ENCODE peak calls at places on chromosome 18, in four cellular contexts. O is K562, K is HepG2, W is GM12878. F is an unnamed sample.

GRCh38 chr18:76459687-76460350 is 35.2 kb downstream of the ZNF516 start:
- DNase-seq in K (no peak), O (no peak), W (no peak), F (no peak)

GRCh38 chr18:79955302-79956075 is 4.0 kb upstream of the SLC66A2 start:
- DNase-seq in O (no peak), W (no peak), K (no peak), F (no peak)

GRCh38 chr18:49021433-49022129 is 70.8 kb upstream of the SMAD7 start:
- DNase-seq in K (peak; percentile 82), O (peak; percentile 38), W (peak; percentile 15), F (peak; percentile 86)

GRCh38 chr18:80252136-80252535 is 4.8 kb upstream of the PARD6G start:
- DNase-seq in O (no peak), W (no peak), K (no peak), F (no peak)

GRCh38 chr18:77131652-77132368 is 773 bp downstream of the MBP start:
- DNase-seq in W (no peak), O (no peak), K (no peak), F (peak; percentile 39)

GRCh38 chr18:379665-380356 is 112.0 kb upstream of the THOC1 start:
- DNase-seq in W (no peak), K (no peak), O (no peak), F (no peak)

GRCh38 chr18:31230495-31230894 is 67.8 kb upstream of the DSC1 start:
- DNase-seq in W (peak; percentile 52), O (no peak), K (peak; percentile 89), F (no peak)

GRCh38 chr18:28124239-28125029 is 52.5 kb downstream of the CDH2 start:
- DNase-seq in W (no peak), O (no peak), K (no peak), F (no peak)

GRCh38 chr18:77133920-77134496 is 1.4 kb upstream of the MBP start:
- DNase-seq in O (no peak), W (no peak), K (peak; percentile 20), F (no peak)

GRCh38 chr18:56738184-56738583 is 87.0 kb downstream of the WDR7 start:
- DNase-seq in W (no peak), K (no peak), O (no peak), F (no peak)

GRCh38 chr18:6013101-6013790 is 117.9 kb upstream of the TMEM200C start:
- DNase-seq in K (no peak), O (no peak), W (no peak), F (no peak)

GRCh38 chr18:41647914-41648313 is 307.1 kb upstream of the PIK3C3 start:
- DNase-seq in K (no peak), O (no peak), W (no peak), F (no peak)

GRCh38 chr18:23684515-23685197 is 4.6 kb upstream of the LAMA3 start:
- DNase-seq in K (peak; percentile 47), O (no peak), W (no peak), F (no peak)

GRCh38 chr18:29028560-29028959 is 851.6 kb upstream of the CDH2 start:
- DNase-seq in W (no peak), K (no peak), O (no peak), F (no peak)

GRCh38 chr18:23523429-23524212 is 20.3 kb downstream of the RMC1 start:
- DNase-seq in O (no peak), K (no peak), W (peak; percentile 16), F (no peak)

GRCh38 chr18:76426738-76427305 is 68.2 kb downstream of the ZNF516 start:
- DNase-seq in W (no peak), O (peak; percentile 67), K (peak; percentile 14), F (peak; percentile 87)

GRCh38 chr18:22632191-22632590 is 214.5 kb upstream of the CTAGE1 start:
- DNase-seq in W (no peak), K (no peak), O (no peak), F (no peak)

GRCh38 chr18:13893418-13893760 is 21.9 kb downstream of the MC2R start:
- DNase-seq in W (peak; percentile 63), K (no peak), O (no peak), F (no peak)

GRCh38 chr18:13871701-13872100 is 43.6 kb downstream of the MC2R start:
- DNase-seq in O (no peak), W (no peak), K (no peak), F (no peak)

GRCh38 chr18:47100214-47100831 is 50.0 kb downstream of the HDHD2 start:
- DNase-seq in O (peak; percentile 51), W (no peak), K (peak; percentile 44), F (peak; percentile 79)
- TF ChIP-seq SP1 in O (no peak), W (no peak), K (no peak), F (no peak)

DNA sequence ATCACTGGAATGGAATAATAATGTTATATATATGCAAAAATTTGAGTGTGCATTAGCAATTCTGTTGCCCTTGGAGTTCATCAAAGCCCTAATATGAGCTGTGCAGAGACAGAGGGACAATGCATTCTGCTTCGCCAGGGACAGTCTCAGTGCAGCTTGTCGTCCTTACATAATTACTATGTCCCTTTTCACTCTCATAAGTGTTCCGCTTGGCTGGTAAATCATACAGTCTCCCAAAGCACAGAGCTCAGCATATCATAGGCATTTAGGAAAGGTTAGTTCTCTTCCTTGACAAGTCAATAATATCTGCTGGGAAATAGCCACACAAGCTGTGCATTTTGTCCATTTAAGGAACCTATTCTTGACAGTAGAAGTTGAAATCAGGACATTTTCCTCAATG is 30.7 kb downstream of the MAPK4 start:
- DNase-seq in W (no peak), O (no peak), K (no peak), F (no peak)
- TF ChIP-seq NR2C2 in W (no peak), O (no peak), K (no peak), F (no peak)

DNA sequence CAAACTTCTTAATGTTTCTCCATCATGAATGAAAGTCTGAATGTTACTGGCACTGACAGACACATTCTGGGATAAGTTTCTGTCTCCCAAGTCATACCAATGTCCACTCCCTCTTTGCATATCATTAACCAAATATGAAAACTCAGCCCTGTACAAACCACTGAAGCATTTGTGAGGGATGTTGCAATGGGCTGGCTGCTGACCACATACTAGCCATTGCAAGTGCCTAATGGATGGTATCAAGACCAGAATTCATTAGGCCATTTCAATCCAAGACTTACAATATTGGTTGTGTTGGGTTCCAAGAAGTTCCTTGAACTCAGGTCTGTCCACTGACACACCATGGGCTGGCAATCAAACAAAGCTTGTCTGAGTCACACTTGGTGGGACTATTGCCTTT is 73.8 kb downstream of the CBLN2 start:
- DNase-seq in W (no peak), O (no peak), K (no peak), F (no peak)
- TF ChIP-seq SP1 in W (no peak), O (no peak), K (no peak), F (no peak)

DNA sequence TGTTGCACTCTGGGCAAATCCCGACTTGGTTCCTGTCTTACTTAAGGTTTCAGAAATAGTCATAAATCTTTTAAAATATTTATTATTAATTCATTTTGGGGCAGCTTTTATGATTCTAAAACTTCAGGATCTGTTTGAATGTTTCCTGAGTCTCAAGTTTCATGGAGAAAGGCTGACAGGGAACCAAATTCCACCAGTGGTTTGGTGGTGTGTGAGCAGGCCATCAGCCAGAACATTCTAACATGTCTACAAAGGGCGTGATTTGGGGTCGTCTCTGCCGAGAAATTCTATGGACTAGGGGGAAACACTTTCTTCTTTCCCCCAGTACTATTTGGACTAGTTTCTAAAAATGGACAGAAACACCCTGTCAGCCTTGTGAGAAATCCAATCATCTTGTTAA is 366.4 kb downstream of the ZNF521 start:
- DNase-seq in O (no peak), W (no peak), K (no peak), F (no peak)
- TF ChIP-seq NR2C2 in O (no peak), W (no peak), K (no peak), F (no peak)

GRCh38 chr18:64407606-64408005 is 258.7 kb upstream of the LINC00305 start:
- DNase-seq in O (no peak), W (no peak), K (no peak), F (no peak)
- TF ChIP-seq SP1 in O (no peak), W (no peak), K (no peak), F (no peak)

DNA sequence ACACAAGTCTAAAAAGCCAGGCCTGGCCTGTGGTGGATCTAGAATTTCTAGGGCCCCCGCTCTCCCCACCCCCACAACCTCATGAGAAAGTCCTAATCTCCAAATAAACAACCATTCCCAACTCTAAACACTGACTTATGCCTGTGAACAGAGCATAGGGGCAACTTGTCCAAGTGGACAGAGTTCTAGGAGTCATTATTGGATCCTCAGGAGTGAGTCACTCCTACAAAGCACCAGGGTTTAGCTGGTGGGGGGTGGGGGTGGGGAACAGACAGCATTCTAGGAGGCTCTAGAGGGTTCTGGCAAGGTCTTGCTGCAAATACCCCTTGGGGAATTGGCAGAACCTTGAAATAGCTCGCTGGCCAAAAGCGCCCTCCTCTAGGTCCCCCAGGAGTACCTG is 83.3 kb downstream of the ZCCHC2 start:
- DNase-seq in O (no peak), K (no peak), W (no peak), F (no peak)
- TF ChIP-seq NR2C2 in O (no peak), K (no peak), W (no peak), F (no peak)

DNA sequence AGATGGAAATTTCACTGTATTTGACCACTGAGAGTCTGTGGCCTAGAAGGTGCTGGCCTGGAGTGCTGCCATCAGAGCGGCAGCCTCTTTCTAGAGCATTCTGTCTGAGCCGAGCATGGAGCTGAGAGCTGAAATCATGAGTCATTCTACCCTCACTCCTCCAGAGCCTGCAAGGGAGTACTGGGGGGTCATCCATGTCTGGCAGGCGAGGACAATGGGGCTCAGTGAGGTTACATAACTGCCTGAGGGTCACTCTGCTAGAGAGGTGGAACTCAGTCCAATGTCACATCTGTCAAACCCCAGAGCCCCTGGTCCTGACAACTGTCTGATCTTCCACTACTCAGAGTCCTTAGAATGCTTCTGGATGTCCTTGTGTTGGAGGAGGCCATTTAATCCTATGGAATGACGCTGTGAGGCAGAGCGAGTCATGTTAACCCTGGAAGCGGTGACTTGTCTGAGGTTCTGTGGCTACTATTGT is 65.3 kb downstream of the HAUS1 start:
- DNase-seq in W (no peak), O (no peak), K (peak; percentile 58), F (no peak)
- TF ChIP-seq SP1 in W (no peak), O (no peak), K (no peak), F (no peak)

GRCh38 chr18:25229858-25230257 is 122.1 kb downstream of the ZNF521 start:
- DNase-seq in W (no peak), K (no peak), O (no peak), F (no peak)

GRCh38 chr18:25233582-25234362 is 118.2 kb downstream of the ZNF521 start:
- DNase-seq in K (no peak), W (no peak), O (no peak), F (no peak)

GRCh38 chr18:25229080-25229479 is 122.9 kb downstream of the ZNF521 start:
- DNase-seq in K (no peak), W (no peak), O (peak; percentile 54), F (no peak)

GRCh38 chr18:25230658-25231326 is 121.2 kb downstream of the ZNF521 start:
- DNase-seq in W (no peak), O (no peak), K (no peak), F (no peak)

DNA sequence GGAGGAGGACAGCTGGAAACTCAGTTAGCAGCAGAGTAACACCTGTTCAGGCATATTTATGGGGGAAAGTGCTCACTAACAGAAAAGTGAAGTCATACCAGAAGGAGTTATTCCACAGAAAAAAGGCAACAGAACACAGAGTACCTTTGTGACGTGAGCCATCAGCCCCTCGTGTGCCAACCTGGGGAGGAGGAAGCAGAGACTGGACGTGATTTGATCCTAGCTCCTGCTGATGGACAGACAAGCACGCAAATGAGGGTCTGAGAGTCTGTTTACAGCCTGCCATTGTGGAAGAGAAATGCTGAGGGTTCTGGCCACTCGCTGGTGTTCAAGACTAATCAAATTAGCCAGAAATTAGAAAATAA is 120.7 kb downstream of the ZNF521 start:
- DNase-seq in K (no peak), O (no peak), W (no peak), F (no peak)
- TF ChIP-seq NR2C2 in K (no peak), O (no peak), W (no peak), F (no peak)